ENCODE peak calls at places on chromosomes 7 and 10, in six cellular contexts. X, A, V, Z, N and G are unnamed samples.

GRCh38 chr10:86210416-86210815 is 156.2 kb downstream of the GRID1 start:
- DNase-seq in A (no peak), N (no peak), Z (no peak), V (no peak), X (no peak), G (no peak)

GRCh38 chr10:91219371-91220193 is 881 bp upstream of the PCGF5 start:
- DNase-seq in V (no peak), Z (no peak), N (no peak), X (no peak), A (peak), G (no peak)

GRCh38 chr7:158586499-158587191 is 978 bp downstream of the PTPRN2 start:
- DNase-seq in A (no peak), V (no peak), N (no peak), X (no peak), Z (no peak), G (no peak)

GRCh38 chr7:116259821-116260440 is 49.6 kb downstream of the TES start:
- DNase-seq in V (no peak), Z (peak), A (peak), N (peak), X (no peak), G (no peak)

GRCh38 chr10:86305521-86305920 is 61.1 kb downstream of the GRID1 start:
- DNase-seq in A (no peak), V (no peak), Z (no peak), N (no peak), X (no peak), G (no peak)

GRCh38 chr7:78953090-78953489 is 500.4 kb downstream of the MAGI2 start:
- DNase-seq in V (no peak), A (peak), Z (no peak), X (no peak), N (no peak), G (no peak)

GRCh38 chr10:102118867-102119266 is 1.3 kb downstream of the LDB1 start:
- DNase-seq in V (peak), Z (no peak), X (peak), A (peak), N (peak), G (no peak)

GRCh38 chr10:63256047-63256773 is 123.1 kb downstream of the NRBF2 start:
- DNase-seq in A (no peak), Z (peak), N (no peak), V (no peak), X (no peak), G (no peak)

GRCh38 chr7:132472463-132473120 is 103.7 kb downstream of the PLXNA4 start:
- DNase-seq in X (no peak), V (no peak), Z (peak), N (peak), A (no peak), G (no peak)

GRCh38 chr10:26779176-26779860 is 81.4 kb downstream of the ABI1 start:
- DNase-seq in Z (peak), V (no peak), N (no peak), X (no peak), A (no peak), G (no peak)

GRCh38 chr10:68202965-68203358 is 29.0 kb downstream of the ATOH7 start:
- DNase-seq in N (peak), Z (no peak), A (peak), X (no peak), V (no peak), G (no peak)

GRCh38 chr10:70931168-70931805 is 42.9 kb upstream of the PCBD1 start:
- DNase-seq in V (no peak), N (peak), A (peak), Z (no peak), X (no peak), G (no peak)

GRCh38 chr10:23293145-23293724 is 51.4 kb downstream of the C10orf67 start:
- DNase-seq in X (peak), V (peak), Z (peak), N (peak), A (peak), G (peak)

GRCh38 chr10:104259999-104260774 is 5.5 kb downstream of the GSTO1 start:
- DNase-seq in A (peak), V (no peak), N (peak), X (no peak), Z (no peak), G (no peak)

GRCh38 chr10:118662228-118663035 is 67.0 kb upstream of the PRLHR start:
- DNase-seq in N (no peak), V (no peak), Z (no peak), X (no peak), A (no peak), G (no peak)

GRCh38 chr10:104267721-104268690 is 978 bp upstream of the GSTO2 start:
- DNase-seq in Z (peak), X (no peak), V (no peak), A (no peak), N (no peak), G (no peak)

GRCh38 chr7:80386686-80387085 is 125.2 kb downstream of the GNAT3 start:
- DNase-seq in X (no peak), N (peak), A (peak), Z (no peak), V (no peak), G (no peak)

GRCh38 chr7:151403764-151404163 is 6.1 kb downstream of the WDR86 start:
- DNase-seq in A (no peak), V (no peak), N (no peak), Z (peak), X (no peak), G (no peak)

GRCh38 chr10:25758041-25758457 is 176.0 kb upstream of the MYO3A start:
- DNase-seq in A (no peak), Z (peak), N (no peak), V (no peak), X (peak), G (peak)

GRCh38 chr10:59942556-59942955 is 36.2 kb upstream of the CCDC6 start:
- DNase-seq in N (no peak), A (no peak), Z (peak), V (no peak), X (no peak), G (no peak)

GRCh38 chr7:55639640-55640039 is 67.3 kb upstream of the VOPP1 start:
- DNase-seq in Z (no peak), V (no peak), A (no peak), X (no peak), N (no peak), G (no peak)

GRCh38 chr10:78756604-78757442 is 311.9 kb upstream of the ZMIZ1 start:
- DNase-seq in A (peak), Z (peak), X (no peak), N (peak), V (no peak), G (no peak)

GRCh38 chr10:70551971-70552422 is 50.5 kb downstream of the PRF1 start:
- DNase-seq in X (no peak), Z (peak), A (peak), V (no peak), N (peak), G (no peak)

GRCh38 chr10:790821-791551 is 101.5 kb upstream of the DIP2C start:
- DNase-seq in Z (no peak), N (no peak), X (no peak), V (peak), A (no peak), G (no peak)

GRCh38 chr7:30938435-30939316 is 25.1 kb upstream of the GHRHR start:
- DNase-seq in N (peak), V (peak), A (peak), Z (peak), X (peak), G (peak)

GRCh38 chr7:95620631-95621030 is 24.3 kb upstream of the PDK4 start:
- DNase-seq in Z (no peak), N (no peak), X (no peak), V (no peak), A (no peak), G (no peak)

GRCh38 chr7:80107278-80107677 is 27.4 kb upstream of the GNAI1 start:
- DNase-seq in N (peak), A (no peak), V (no peak), X (no peak), Z (no peak), G (no peak)

GRCh38 chr7:85275204-85275603 is 88.3 kb upstream of the SEMA3D start:
- DNase-seq in N (no peak), X (no peak), V (no peak), A (no peak), Z (no peak), G (no peak)

DNA sequence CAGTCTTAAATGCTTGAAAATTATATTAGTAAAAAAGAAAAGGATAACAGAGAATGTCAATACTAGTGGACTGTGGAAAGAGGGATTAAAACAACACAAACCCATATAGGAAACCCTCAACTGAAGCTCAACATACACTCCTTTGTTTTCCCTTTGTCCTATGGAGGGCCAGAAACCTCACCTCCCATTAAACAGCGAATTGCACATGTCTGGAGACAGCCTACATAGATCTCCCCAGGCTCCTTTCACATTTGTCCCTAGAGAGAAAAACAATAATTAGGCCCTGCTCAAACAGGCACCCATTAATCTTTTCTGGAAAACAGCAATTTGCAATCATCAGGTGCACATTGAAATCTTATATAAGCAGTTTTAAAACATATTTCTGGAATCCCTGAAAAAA is 87.6 kb upstream of the SEMA3D start:
- DNase-seq in A (no peak), N (no peak), X (no peak), Z (no peak), V (no peak), G (no peak)
- H3K4ac ChIP-seq in A (no peak), N (no peak), X (no peak), Z (no peak), V (no peak), G (no peak)

GRCh38 chr7:11193888-11194287 is 220.2 kb downstream of the PHF14 start:
- DNase-seq in Z (no peak), V (no peak), N (no peak), A (no peak), X (no peak), G (no peak)
- H3K27ac ChIP-seq in Z (peak), V (peak), N (no peak), A (no peak), X (no peak), G (no peak)

DNA sequence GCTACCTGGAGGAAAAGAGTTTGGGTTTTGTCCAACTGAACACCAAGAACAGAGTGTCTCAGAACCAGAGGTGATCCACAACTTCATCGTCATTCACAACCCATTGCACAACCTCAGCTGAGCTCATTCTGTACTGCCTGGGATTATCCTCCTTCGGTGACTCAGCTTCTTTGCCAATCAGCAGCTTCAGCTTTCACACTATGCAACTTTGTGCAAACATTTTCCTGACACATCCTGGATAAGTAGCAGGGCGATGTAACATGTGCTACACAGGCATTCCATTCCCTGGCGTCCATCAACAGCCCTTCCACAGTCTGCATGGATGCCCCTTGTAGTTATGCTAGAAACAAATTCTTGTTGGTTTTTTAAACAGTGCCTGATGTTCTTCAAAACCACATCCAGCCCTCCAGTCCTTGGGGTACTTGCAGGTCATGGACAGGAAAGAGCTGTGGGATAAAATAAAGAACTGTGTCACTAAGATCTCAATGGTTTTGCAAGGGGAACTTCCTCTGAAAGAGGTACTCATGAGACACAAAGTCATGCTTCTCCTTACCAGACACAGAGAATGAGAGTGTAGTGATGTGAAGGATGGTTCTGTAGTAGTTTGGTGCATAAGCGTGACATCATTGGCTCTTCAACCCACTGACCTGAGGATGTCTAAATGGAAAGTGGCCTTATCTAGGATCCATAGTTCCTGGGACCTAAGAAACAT is 478.5 kb downstream of the KIF20B start:
- DNase-seq in A (peak), X (no peak), N (peak), Z (peak), V (no peak), G (no peak)
- H4K91ac ChIP-seq in A (no peak), X (no peak), N (no peak), Z (no peak), V (no peak), G (no peak)

GRCh38 chr7:40761757-40762342 is 627.0 kb downstream of the SUGCT start:
- DNase-seq in A (peak), Z (no peak), N (peak), V (no peak), X (no peak), G (no peak)

GRCh38 chr7:40763319-40764287 is 628.8 kb downstream of the SUGCT start:
- DNase-seq in X (no peak), V (no peak), N (peak), Z (peak), A (peak), G (no peak)

GRCh38 chr7:40760293-40760964 is 625.6 kb downstream of the SUGCT start:
- DNase-seq in X (no peak), V (no peak), Z (no peak), N (peak), A (no peak), G (no peak)

GRCh38 chr7:40760997-40761396 is 626.2 kb downstream of the SUGCT start:
- DNase-seq in Z (no peak), N (peak), V (no peak), A (no peak), X (no peak), G (no peak)

DNA sequence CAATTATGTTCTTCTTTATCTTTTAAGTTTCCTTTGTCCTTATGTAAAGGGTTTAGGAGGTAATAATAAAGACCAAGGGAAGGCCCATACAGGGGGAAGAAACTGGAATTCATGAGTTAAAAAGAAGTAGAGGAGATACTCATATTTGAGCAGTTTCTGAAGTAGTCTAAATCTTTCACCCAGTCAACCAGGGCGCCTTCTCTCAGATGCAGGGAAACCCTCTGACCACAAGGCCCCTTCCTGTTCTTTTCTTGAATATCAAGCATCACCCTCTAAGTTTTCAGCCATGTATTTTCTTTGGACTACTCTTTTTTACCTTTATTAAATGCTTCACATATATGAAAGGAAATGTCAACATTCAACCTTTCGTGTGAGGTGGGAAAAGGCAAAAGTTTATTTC is 630.8 kb downstream of the SUGCT start:
- DNase-seq in Z (no peak), X (no peak), N (no peak), V (no peak), A (no peak), G (no peak)
- H3K4ac ChIP-seq in Z (no peak), X (no peak), N (no peak), V (no peak), A (peak), G (no peak)

GRCh38 chr10:2341298-2341697 is 604.0 kb upstream of the ADARB2 start:
- DNase-seq in Z (no peak), A (no peak), N (no peak), V (no peak), X (no peak), G (no peak)
- H3K27ac ChIP-seq in Z (no peak), A (no peak), N (no peak), V (no peak), X (no peak), G (no peak)

GRCh38 chr10:55628260-55628701 is 732.8 kb downstream of the ZWINT start:
- DNase-seq in Z (no peak), A (no peak), X (peak), N (peak), V (peak), G (peak)

GRCh38 chr10:55631071-55631654 is 729.9 kb downstream of the ZWINT start:
- DNase-seq in Z (peak), N (peak), A (no peak), X (peak), V (peak), G (peak)

GRCh38 chr10:55627526-55628170 is 733.4 kb downstream of the ZWINT start:
- DNase-seq in A (no peak), X (peak), Z (no peak), V (peak), N (peak), G (peak)

GRCh38 chr10:55630491-55631056 is 730.5 kb downstream of the ZWINT start:
- DNase-seq in Z (no peak), A (no peak), V (peak), X (peak), N (peak), G (peak)

GRCh38 chr10:55629792-55630490 is 731.1 kb downstream of the ZWINT start:
- DNase-seq in A (peak), N (peak), Z (no peak), X (peak), V (peak), G (peak)
- H4K91ac ChIP-seq in A (no peak), N (no peak), Z (no peak), X (no peak), V (no peak), G (no peak)

GRCh38 chr7:33901847-33902246 is 3.5 kb upstream of the BMPER start:
- DNase-seq in X (peak), Z (no peak), N (no peak), A (no peak), V (no peak), G (no peak)

GRCh38 chr7:33906697-33907096 is 1.4 kb downstream of the BMPER start:
- DNase-seq in V (no peak), N (no peak), A (no peak), Z (no peak), X (no peak), G (no peak)

GRCh38 chr7:33905389-33906032 is at the start of gene BMPER:
- DNase-seq in V (peak), A (peak), Z (peak), N (peak), X (peak), G (peak)

GRCh38 chr7:33904680-33905388 is 505 bp upstream of the BMPER start:
- DNase-seq in A (peak), X (peak), Z (peak), V (peak), N (peak), G (peak)

GRCh38 chr7:33903770-33904679 is 1.3 kb upstream of the BMPER start:
- DNase-seq in V (peak), Z (peak), X (peak), N (peak), A (peak), G (peak)
- H3K4ac ChIP-seq in V (no peak), Z (no peak), X (no peak), N (peak), A (peak), G (no peak)

DNA sequence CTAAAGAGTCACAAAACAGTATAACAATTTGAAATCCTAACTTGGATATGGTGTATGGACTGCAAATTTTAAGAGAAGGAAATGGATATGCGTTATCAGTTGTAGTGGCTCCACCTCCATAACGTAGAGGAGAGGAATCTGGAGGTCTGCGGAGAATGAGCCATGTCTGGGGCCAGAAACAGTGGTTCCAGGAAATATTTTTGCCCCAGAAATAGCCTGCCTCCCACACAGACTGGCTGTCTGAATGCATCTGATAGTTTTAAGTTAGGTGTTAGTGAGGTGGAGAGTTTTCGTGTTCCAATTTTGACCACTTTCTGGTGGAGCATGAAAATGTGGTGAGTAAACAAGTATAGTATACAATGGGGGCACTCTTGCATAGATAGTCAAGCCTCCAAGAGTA is 1.6 kb downstream of the PHTF2 start:
- DNase-seq in V (no peak), A (peak), Z (no peak), X (no peak), N (peak), G (no peak)
- H3K27ac ChIP-seq in V (no peak), A (peak), Z (peak), X (no peak), N (no peak), G (no peak)

GRCh38 chr10:92690211-92691041 is 671 bp downstream of the HHEX start:
- DNase-seq in Z (peak), V (peak), A (peak), N (peak), X (peak), G (peak)
- H4K91ac ChIP-seq in Z (no peak), V (no peak), A (peak), N (peak), X (no peak), G (no peak)